ENCODE peak calls at places on chromosomes 4 and X, in eight cellular contexts. B, Q, U, A, X, G, L and Z are unnamed samples.

GRCh38 chr4:121484633-121485032 is 103.8 kb upstream of the QRFPR start:
- DNase-seq in L (no peak), Q (peak; percentile 63), G (peak; percentile 32), B (peak; percentile 3), X (peak; percentile 53), U (peak; percentile 61), A (no peak), Z (peak; percentile 82)

GRCh38 chr4:148061795-148062194 is 329.9 kb downstream of the ARHGAP10 start:
- DNase-seq in G (no peak), Q (no peak), A (no peak), L (no peak), B (no peak), U (no peak), X (no peak), Z (no peak)

GRCh38 chr4:183182873-183183725 is 84.0 kb downstream of the WWC2 start:
- DNase-seq in G (peak; percentile 48), X (peak; percentile 94), Q (peak; percentile 61), L (peak; percentile 2), B (peak; percentile 57), A (no peak), U (peak; percentile 83), Z (peak; percentile 92)

GRCh38 chrX:123884809-123885408 is 25.1 kb downstream of the XIAP start:
- DNase-seq in A (no peak), Q (peak; percentile 21), G (peak; percentile 23), X (peak; percentile 51), U (peak; percentile 55), L (peak; percentile 33), B (peak; percentile 20), Z (peak; percentile 48)

GRCh38 chr4:86497980-86498379 is 96.1 kb upstream of the PTPN13 start:
- DNase-seq in B (no peak), G (no peak), U (no peak), A (no peak), L (no peak), Q (no peak), X (no peak), Z (peak; percentile 35)

GRCh38 chr4:182023469-182023868 is 219.7 kb upstream of the TENM3 start:
- DNase-seq in L (no peak), X (no peak), Q (no peak), B (no peak), G (no peak), U (no peak), A (no peak), Z (no peak)

GRCh38 chr4:110195561-110196205 is 2.7 kb downstream of the ELOVL6 start:
- DNase-seq in G (no peak), Q (no peak), U (peak; percentile 17), B (peak; percentile 19), L (peak; percentile 1), A (no peak), X (no peak), Z (peak; percentile 8)

GRCh38 chrX:137051978-137052640 is 18.3 kb upstream of the GPR101 start:
- DNase-seq in L (peak; percentile 69), U (peak; percentile 36), Q (peak; percentile 79), A (peak; percentile 8), B (peak; percentile 37), G (no peak), X (peak; percentile 55), Z (peak; percentile 55)

GRCh38 chrX:109848451-109849050 is 115.5 kb upstream of the ACSL4 start:
- DNase-seq in A (no peak), Q (no peak), L (no peak), U (no peak), G (no peak), B (no peak), X (no peak), Z (no peak)

GRCh38 chr4:170990989-170991589 is 822.1 kb upstream of the GALNTL6 start:
- DNase-seq in B (no peak), G (no peak), L (no peak), A (peak; percentile 26), X (peak; percentile 24), Q (no peak), U (no peak), Z (peak; percentile 3)

GRCh38 chrX:107629533-107629909 is 1.2 kb downstream of the PRPS1 start:
- DNase-seq in X (peak; percentile 19), A (no peak), U (peak; percentile 27), Q (peak; percentile 18), B (peak; percentile 3), L (no peak), G (no peak), Z (peak; percentile 63)

GRCh38 chr4:122666527-122667245 is 45.8 kb upstream of the IL21 start:
- DNase-seq in L (no peak), B (peak; percentile 89), Q (peak; percentile 76), X (peak; percentile 95), A (no peak), G (peak; percentile 96), U (peak; percentile 95), Z (peak; percentile 91)

GRCh38 chr4:152851226-152851625 is 71.5 kb downstream of the ARFIP1 start:
- DNase-seq in X (no peak), L (no peak), G (no peak), Q (no peak), A (no peak), U (no peak), B (no peak), Z (no peak)